ENCODE peak calls at places on chromosomes 2 and 18, in eight cellular contexts. P, B, E, C, Q, T, G and H are unnamed samples.

GRCh38 chr18:6022089-6022444 is 126.7 kb upstream of the TMEM200C start:
- DNase-seq in P (peak; percentile 79), B (no peak), E (no peak), C (no peak), Q (no peak), T (no peak), G (no peak), H (no peak)

GRCh38 chr2:64727843-64728463 is 74.2 kb upstream of the SERTAD2 start:
- DNase-seq in P (no peak), B (no peak), E (no peak), C (peak; percentile 30), Q (no peak), T (no peak), G (no peak), H (no peak)

GRCh38 chr2:85537600-85538506 is 1.1 kb upstream of the MAT2A start:
- DNase-seq in P (peak; percentile 52), B (peak; percentile 69), E (peak; percentile 76), C (peak; percentile 28), Q (peak; percentile 51), T (peak; percentile 74), G (peak; percentile 37), H (no peak)

GRCh38 chr2:53593891-53594585 is 173.6 kb upstream of the CHAC2 start:
- DNase-seq in P (no peak), B (no peak), E (no peak), C (no peak), Q (no peak), T (no peak), G (no peak), H (no peak)

GRCh38 chr18:9792565-9793226 is 84.6 kb downstream of the RAB31 start:
- DNase-seq in P (peak; percentile 58), B (no peak), E (no peak), C (peak; percentile 43), Q (peak; percentile 62), T (no peak), G (no peak), H (peak; percentile 62)

GRCh38 chr2:230751062-230751461 is 38.4 kb downstream of the CAB39 start:
- DNase-seq in P (no peak), B (no peak), E (no peak), C (no peak), Q (peak; percentile 18), T (no peak), G (no peak), H (no peak)

GRCh38 chr2:36618381-36618780 is 20.4 kb upstream of the FEZ2 start:
- DNase-seq in P (peak; percentile 18), B (no peak), E (no peak), C (peak; percentile 38), Q (peak; percentile 59), T (no peak), G (peak; percentile 71), H (no peak)

GRCh38 chr2:23589739-23590138 is 204.8 kb downstream of the KLHL29 start:
- DNase-seq in P (no peak), B (no peak), E (no peak), C (no peak), Q (no peak), T (no peak), G (no peak), H (no peak)

GRCh38 chr18:28288784-28289183 is 111.9 kb upstream of the CDH2 start:
- DNase-seq in P (no peak), B (no peak), E (no peak), C (no peak), Q (no peak), T (no peak), G (no peak), H (no peak)

GRCh38 chr2:81195774-81196382 is 891.3 kb upstream of the LRRTM1 start:
- DNase-seq in P (no peak), B (no peak), E (no peak), C (no peak), Q (no peak), T (peak; percentile 27), G (no peak), H (no peak)

GRCh38 chr18:54233228-54233625 is 8.8 kb upstream of the MBD2 start:
- DNase-seq in P (no peak), B (no peak), E (no peak), C (no peak), Q (no peak), T (no peak), G (no peak), H (no peak)

GRCh38 chr2:134774786-134775641 is 56.2 kb upstream of the TMEM163 start:
- DNase-seq in P (no peak), B (no peak), E (no peak), C (no peak), Q (no peak), T (no peak), G (no peak), H (no peak)

GRCh38 chr2:5766621-5767020 is 74.4 kb downstream of the SOX11 start:
- DNase-seq in P (no peak), B (no peak), E (no peak), C (no peak), Q (no peak), T (no peak), G (no peak), H (no peak)

GRCh38 chr2:42979870-42980763 is 187.7 kb upstream of the HAAO start:
- DNase-seq in P (no peak), B (no peak), E (peak; percentile 73), C (no peak), Q (no peak), T (no peak), G (no peak), H (peak; percentile 26)

GRCh38 chr18:48238206-48238605 is 171.0 kb downstream of the ZBTB7C start:
- DNase-seq in P (no peak), B (no peak), E (no peak), C (no peak), Q (no peak), T (no peak), G (no peak), H (no peak)
- TF ChIP-seq CTCF in P (no peak), B (no peak), E (no peak), C (no peak), Q (no peak), T (no peak), G (no peak), H (no peak)

GRCh38 chr2:15601681-15602080 is 10.0 kb downstream of the DDX1 start:
- DNase-seq in P (no peak), B (no peak), E (no peak), C (no peak), Q (no peak), T (no peak), G (no peak), H (no peak)
- TF ChIP-seq CTCF in P (no peak), B (no peak), E (no peak), C (no peak), Q (no peak), T (no peak), G (no peak), H (no peak)

DNA sequence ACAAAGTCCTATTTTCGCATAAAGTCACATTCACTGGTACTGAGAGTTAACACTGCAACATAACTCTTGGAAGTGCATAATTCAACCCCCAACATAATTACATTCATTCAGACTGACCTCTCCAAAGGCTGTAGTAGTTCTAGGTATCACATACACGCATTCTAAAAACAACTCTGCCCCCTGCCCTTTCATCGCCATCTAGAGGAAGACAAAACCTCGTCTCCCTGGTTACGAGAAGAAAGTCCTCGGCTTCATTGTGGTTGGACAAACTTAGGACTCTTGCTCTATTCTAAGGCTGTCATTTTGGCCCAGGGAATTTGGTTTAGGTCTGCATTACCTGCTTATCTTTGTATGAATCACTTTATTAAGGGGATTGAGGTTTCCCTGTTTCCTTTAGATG is 215.3 kb upstream of the NRXN1 start:
- DNase-seq in P (no peak), B (no peak), E (no peak), C (no peak), Q (no peak), T (no peak), G (no peak), H (no peak)
- TF ChIP-seq CTCF in P (no peak), B (no peak), E (no peak), C (no peak), Q (no peak), T (no peak), G (no peak), H (no peak)

GRCh38 chr18:70310560-70311320 is 21.9 kb downstream of the SOCS6 start:
- DNase-seq in P (no peak), B (no peak), E (no peak), C (no peak), Q (no peak), T (no peak), G (no peak), H (no peak)
- TF ChIP-seq CTCF in P (no peak), B (no peak), E (no peak), C (no peak), Q (no peak), T (no peak), G (no peak), H (no peak)

DNA sequence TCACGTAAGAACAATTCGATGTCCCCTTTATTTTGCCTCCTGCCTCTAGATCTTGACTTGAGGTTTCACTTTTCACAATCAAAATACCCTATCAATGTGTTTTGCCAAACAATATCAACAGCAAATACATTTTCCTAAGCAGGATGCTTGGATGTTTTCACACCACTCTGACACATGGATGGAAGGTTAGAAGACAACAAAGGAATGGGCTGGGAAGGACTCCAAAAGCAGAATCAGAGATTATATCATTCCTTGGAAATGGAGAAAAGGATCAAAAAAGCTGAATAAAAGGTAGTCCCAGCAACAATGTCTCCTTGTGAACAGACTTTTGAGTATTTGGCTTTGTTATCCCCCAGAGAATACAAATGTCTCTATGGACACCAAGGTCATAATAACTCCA is 170.7 kb downstream of the ETAA1 start:
- DNase-seq in P (no peak), B (no peak), E (no peak), C (no peak), Q (no peak), T (no peak), G (no peak), H (no peak)
- TF ChIP-seq CTCF in P (no peak), B (no peak), E (no peak), C (no peak), Q (no peak), T (no peak), G (no peak), H (no peak)

GRCh38 chr2:211347328-211347727 is 790.9 kb downstream of the CPS1 start:
- DNase-seq in P (no peak), B (no peak), E (no peak), C (no peak), Q (no peak), T (no peak), G (no peak), H (no peak)
- TF ChIP-seq CTCF in P (no peak), B (no peak), E (no peak), C (no peak), Q (no peak), T (no peak), G (no peak), H (no peak)